ENCODE peak calls at places on chromosomes 11 and 22, in eight cellular contexts. O, K, U, Q, I, L, X and R are unnamed samples.

GRCh38 chr11:65773784-65774411 is 6.9 kb downstream of the AP5B1 start:
- DNase-seq in O (no peak), K (no peak), U (no peak), Q (no peak), I (peak; percentile 15), L (peak; percentile 38), X (no peak), R (peak; percentile 82)

GRCh38 chr22:31586137-31586920 is 75.7 kb downstream of the PISD start:
- DNase-seq in O (no peak), K (no peak), U (no peak), Q (no peak), I (no peak), L (no peak), X (no peak), R (no peak)

GRCh38 chr11:86748296-86748695 is 52.0 kb upstream of the PRSS23 start:
- DNase-seq in O (no peak), K (no peak), U (no peak), Q (no peak), I (no peak), L (no peak), X (no peak), R (no peak)

GRCh38 chr11:103940542-103940941 is 95.9 kb upstream of the DDI1 start:
- DNase-seq in O (no peak), K (no peak), U (peak; percentile 10), Q (no peak), I (no peak), L (peak; percentile 58), X (no peak), R (peak; percentile 86)

GRCh38 chr22:38298312-38299000 is 18.8 kb downstream of the CSNK1E start:
- DNase-seq in O (no peak), K (peak; percentile 59), U (no peak), Q (no peak), I (no peak), L (peak; percentile 100), X (peak; percentile 23), R (peak; percentile 99)

GRCh38 chr11:2772544-2773031 is 72.8 kb upstream of the KCNQ1OT1 start:
- DNase-seq in O (peak; percentile 64), K (no peak), U (no peak), Q (no peak), I (peak; percentile 23), L (peak; percentile 86), X (no peak), R (peak; percentile 52)

GRCh38 chr22:18110194-18110943 is at the start of gene TUBA8:
- DNase-seq in O (no peak), K (peak; percentile 52), U (peak; percentile 29), Q (peak; percentile 37), I (peak; percentile 75), L (peak; percentile 25), X (peak; percentile 69), R (peak; percentile 20)

GRCh38 chr11:67631853-67632174 is 2.1 kb upstream of the NUDT8 start:
- DNase-seq in O (peak; percentile 70), K (no peak), U (no peak), Q (no peak), I (no peak), L (no peak), X (no peak), R (no peak)

GRCh38 chr22:31272522-31273446 is 19.5 kb downstream of the PIK3IP1 start:
- DNase-seq in O (no peak), K (peak; percentile 82), U (peak; percentile 50), Q (peak; percentile 65), I (peak; percentile 58), L (peak; percentile 47), X (peak; percentile 56), R (no peak)

GRCh38 chr11:16782226-16782919 is 43.9 kb downstream of the C11orf58 start:
- DNase-seq in O (no peak), K (no peak), U (no peak), Q (no peak), I (peak; percentile 59), L (no peak), X (no peak), R (peak; percentile 43)

GRCh38 chr11:3959015-3959917 is 103.8 kb downstream of the STIM1 start:
- DNase-seq in O (no peak), K (peak; percentile 34), U (no peak), Q (no peak), I (no peak), L (peak; percentile 79), X (no peak), R (peak; percentile 84)

GRCh38 chr11:70586261-70587094 is 188.1 kb downstream of the CTTN start:
- DNase-seq in O (no peak), K (no peak), U (no peak), Q (no peak), I (no peak), L (no peak), X (no peak), R (no peak)

GRCh38 chr22:38220653-38221386 is 19.0 kb downstream of the MAFF start:
- DNase-seq in O (no peak), K (no peak), U (no peak), Q (no peak), I (no peak), L (no peak), X (no peak), R (no peak)